ENCODE peak calls at places on chromosome 9, in eight cellular contexts. One of them, this sample, is unnamed.

GRCh38 chr9:131809941-131810344 is 70.1 kb upstream of the RAPGEF1 start:
- DNase-seq in NCI-H1436 treated with DMSO at 0.1 percent for 48 hours: no peak
- DNase-seq in stomach: no peak
- DNase-seq in left lobe of liver: no peak
- DNase-seq in stimulated activated CD8-positive, alpha-beta memory T cell treated with anti-CD3 and anti-CD28 coated beads, Interleukin-4, amount 100 ng/mL, for 1 hour: no peak
- DNase-seq in RWPE1: peak
- DNase-seq in aorta: no peak
- DNase-seq in SHP77: no peak
- DNase-seq in this sample: no peak

GRCh38 chr9:127751269-127752054 is 16.4 kb upstream of the TOR2A start:
- DNase-seq in stomach: no peak
- DNase-seq in NCI-H1436 treated with DMSO at 0.1 percent for 48 hours: no peak
- DNase-seq in RWPE1: peak
- DNase-seq in SHP77: no peak
- DNase-seq in left lobe of liver: no peak
- DNase-seq in aorta: no peak
- DNase-seq in stimulated activated CD8-positive, alpha-beta memory T cell treated with anti-CD3 and anti-CD28 coated beads, Interleukin-4, amount 100 ng/mL, for 1 hour: no peak
- DNase-seq in this sample: no peak

GRCh38 chr9:4423207-4423610 is 67.1 kb upstream of the SLC1A1 start:
- DNase-seq in aorta: no peak
- DNase-seq in NCI-H1436 treated with DMSO at 0.1 percent for 48 hours: no peak
- DNase-seq in SHP77: no peak
- DNase-seq in stomach: no peak
- DNase-seq in left lobe of liver: no peak
- DNase-seq in RWPE1: no peak
- DNase-seq in stimulated activated CD8-positive, alpha-beta memory T cell treated with anti-CD3 and anti-CD28 coated beads, Interleukin-4, amount 100 ng/mL, for 1 hour: no peak
- DNase-seq in this sample: no peak

GRCh38 chr9:35140097-35140496 is 21.7 kb upstream of the UNC13B start:
- DNase-seq in stomach: no peak
- DNase-seq in SHP77: no peak
- DNase-seq in NCI-H1436 treated with DMSO at 0.1 percent for 48 hours: no peak
- DNase-seq in aorta: no peak
- DNase-seq in left lobe of liver: no peak
- DNase-seq in RWPE1: no peak
- DNase-seq in stimulated activated CD8-positive, alpha-beta memory T cell treated with anti-CD3 and anti-CD28 coated beads, Interleukin-4, amount 100 ng/mL, for 1 hour: no peak
- DNase-seq in this sample: no peak

GRCh38 chr9:120366646-120367019 is 213.3 kb downstream of the CDK5RAP2 start:
- DNase-seq in NCI-H1436 treated with DMSO at 0.1 percent for 48 hours: no peak
- DNase-seq in SHP77: no peak
- DNase-seq in RWPE1: peak
- DNase-seq in left lobe of liver: no peak
- DNase-seq in aorta: peak
- DNase-seq in stimulated activated CD8-positive, alpha-beta memory T cell treated with anti-CD3 and anti-CD28 coated beads, Interleukin-4, amount 100 ng/mL, for 1 hour: no peak
- DNase-seq in stomach: no peak
- DNase-seq in this sample: peak

GRCh38 chr9:71909887-71910601 is 949 bp downstream of the ABHD17B start:
- DNase-seq in SHP77: peak
- DNase-seq in NCI-H1436 treated with DMSO at 0.1 percent for 48 hours: no peak
- DNase-seq in stimulated activated CD8-positive, alpha-beta memory T cell treated with anti-CD3 and anti-CD28 coated beads, Interleukin-4, amount 100 ng/mL, for 1 hour: no peak
- DNase-seq in left lobe of liver: peak
- DNase-seq in aorta: peak
- DNase-seq in stomach: peak
- DNase-seq in RWPE1: peak
- DNase-seq in this sample: no peak

GRCh38 chr9:94909250-94909894 is 182.9 kb downstream of the AOPEP start:
- DNase-seq in SHP77: peak
- DNase-seq in NCI-H1436 treated with DMSO at 0.1 percent for 48 hours: no peak
- DNase-seq in left lobe of liver: no peak
- DNase-seq in stomach: no peak
- DNase-seq in aorta: no peak
- DNase-seq in stimulated activated CD8-positive, alpha-beta memory T cell treated with anti-CD3 and anti-CD28 coated beads, Interleukin-4, amount 100 ng/mL, for 1 hour: no peak
- DNase-seq in RWPE1: no peak
- DNase-seq in this sample: no peak

GRCh38 chr9:131113655-131114563 is 11.5 kb upstream of the NUP214 start:
- DNase-seq in stomach: no peak
- DNase-seq in stimulated activated CD8-positive, alpha-beta memory T cell treated with anti-CD3 and anti-CD28 coated beads, Interleukin-4, amount 100 ng/mL, for 1 hour: no peak
- DNase-seq in NCI-H1436 treated with DMSO at 0.1 percent for 48 hours: no peak
- DNase-seq in left lobe of liver: no peak
- DNase-seq in SHP77: no peak
- DNase-seq in RWPE1: no peak
- DNase-seq in aorta: no peak
- DNase-seq in this sample: no peak

GRCh38 chr9:6197330-6197729 is 18.3 kb upstream of the IL33 start:
- DNase-seq in SHP77: no peak
- DNase-seq in left lobe of liver: no peak
- DNase-seq in stomach: no peak
- DNase-seq in stimulated activated CD8-positive, alpha-beta memory T cell treated with anti-CD3 and anti-CD28 coated beads, Interleukin-4, amount 100 ng/mL, for 1 hour: no peak
- DNase-seq in aorta: no peak
- DNase-seq in RWPE1: no peak
- DNase-seq in NCI-H1436 treated with DMSO at 0.1 percent for 48 hours: no peak
- DNase-seq in this sample: peak

GRCh38 chr9:116027951-116028350 is 125.6 kb upstream of the PAPPA start:
- DNase-seq in SHP77: no peak
- DNase-seq in left lobe of liver: no peak
- DNase-seq in NCI-H1436 treated with DMSO at 0.1 percent for 48 hours: no peak
- DNase-seq in aorta: no peak
- DNase-seq in RWPE1: no peak
- DNase-seq in stimulated activated CD8-positive, alpha-beta memory T cell treated with anti-CD3 and anti-CD28 coated beads, Interleukin-4, amount 100 ng/mL, for 1 hour: no peak
- DNase-seq in stomach: no peak
- DNase-seq in this sample: no peak

GRCh38 chr9:7844283-7844682 is 44.7 kb upstream of the DMAC1 start:
- DNase-seq in stimulated activated CD8-positive, alpha-beta memory T cell treated with anti-CD3 and anti-CD28 coated beads, Interleukin-4, amount 100 ng/mL, for 1 hour: no peak
- DNase-seq in stomach: no peak
- DNase-seq in aorta: no peak
- DNase-seq in SHP77: no peak
- DNase-seq in RWPE1: no peak
- DNase-seq in left lobe of liver: no peak
- DNase-seq in NCI-H1436 treated with DMSO at 0.1 percent for 48 hours: no peak
- DNase-seq in this sample: no peak

GRCh38 chr9:89426389-89426961 is 71.4 kb downstream of the SEMA4D start:
- DNase-seq in SHP77: no peak
- DNase-seq in NCI-H1436 treated with DMSO at 0.1 percent for 48 hours: no peak
- DNase-seq in left lobe of liver: no peak
- DNase-seq in stomach: no peak
- DNase-seq in stimulated activated CD8-positive, alpha-beta memory T cell treated with anti-CD3 and anti-CD28 coated beads, Interleukin-4, amount 100 ng/mL, for 1 hour: no peak
- DNase-seq in RWPE1: no peak
- DNase-seq in aorta: peak
- DNase-seq in this sample: no peak

GRCh38 chr9:34124923-34125322 is 1.6 kb downstream of the DCAF12 start:
- DNase-seq in stimulated activated CD8-positive, alpha-beta memory T cell treated with anti-CD3 and anti-CD28 coated beads, Interleukin-4, amount 100 ng/mL, for 1 hour: no peak
- DNase-seq in RWPE1: peak
- DNase-seq in SHP77: no peak
- DNase-seq in aorta: no peak
- DNase-seq in left lobe of liver: no peak
- DNase-seq in stomach: no peak
- DNase-seq in NCI-H1436 treated with DMSO at 0.1 percent for 48 hours: no peak
- DNase-seq in this sample: no peak

GRCh38 chr9:70805953-70806352 is 315.5 kb downstream of the TRPM3 start:
- DNase-seq in RWPE1: no peak
- DNase-seq in stimulated activated CD8-positive, alpha-beta memory T cell treated with anti-CD3 and anti-CD28 coated beads, Interleukin-4, amount 100 ng/mL, for 1 hour: no peak
- DNase-seq in NCI-H1436 treated with DMSO at 0.1 percent for 48 hours: no peak
- DNase-seq in stomach: no peak
- DNase-seq in left lobe of liver: no peak
- DNase-seq in aorta: no peak
- DNase-seq in SHP77: no peak
- DNase-seq in this sample: no peak

GRCh38 chr9:135300346-135301141 is 179.0 kb upstream of the PPP1R26 start:
- DNase-seq in stomach: no peak
- DNase-seq in stimulated activated CD8-positive, alpha-beta memory T cell treated with anti-CD3 and anti-CD28 coated beads, Interleukin-4, amount 100 ng/mL, for 1 hour: no peak
- DNase-seq in RWPE1: no peak
- DNase-seq in NCI-H1436 treated with DMSO at 0.1 percent for 48 hours: no peak
- DNase-seq in left lobe of liver: peak
- DNase-seq in SHP77: no peak
- DNase-seq in aorta: no peak
- DNase-seq in this sample: no peak

GRCh38 chr9:114592356-114592755 is 4.8 kb downstream of the ATP6V1G1 start:
- DNase-seq in left lobe of liver: no peak
- DNase-seq in aorta: no peak
- DNase-seq in stomach: no peak
- DNase-seq in RWPE1: peak
- DNase-seq in NCI-H1436 treated with DMSO at 0.1 percent for 48 hours: no peak
- DNase-seq in SHP77: no peak
- DNase-seq in stimulated activated CD8-positive, alpha-beta memory T cell treated with anti-CD3 and anti-CD28 coated beads, Interleukin-4, amount 100 ng/mL, for 1 hour: no peak
- DNase-seq in this sample: no peak

GRCh38 chr9:83296123-83296522 is 233.2 kb upstream of the RASEF start:
- DNase-seq in stomach: no peak
- DNase-seq in RWPE1: no peak
- DNase-seq in NCI-H1436 treated with DMSO at 0.1 percent for 48 hours: no peak
- DNase-seq in stimulated activated CD8-positive, alpha-beta memory T cell treated with anti-CD3 and anti-CD28 coated beads, Interleukin-4, amount 100 ng/mL, for 1 hour: no peak
- DNase-seq in aorta: no peak
- DNase-seq in left lobe of liver: no peak
- DNase-seq in SHP77: no peak
- DNase-seq in this sample: no peak

GRCh38 chr9:129626944-129627297 is 958 bp downstream of the NTMT1 start:
- DNase-seq in NCI-H1436 treated with DMSO at 0.1 percent for 48 hours: no peak
- DNase-seq in stomach: no peak
- DNase-seq in SHP77: no peak
- DNase-seq in RWPE1: no peak
- DNase-seq in stimulated activated CD8-positive, alpha-beta memory T cell treated with anti-CD3 and anti-CD28 coated beads, Interleukin-4, amount 100 ng/mL, for 1 hour: no peak
- DNase-seq in left lobe of liver: no peak
- DNase-seq in aorta: no peak
- DNase-seq in this sample: no peak

GRCh38 chr9:109062543-109062942 is 49.2 kb upstream of the CTNNAL1 start:
- DNase-seq in stimulated activated CD8-positive, alpha-beta memory T cell treated with anti-CD3 and anti-CD28 coated beads, Interleukin-4, amount 100 ng/mL, for 1 hour: no peak
- DNase-seq in RWPE1: no peak
- DNase-seq in left lobe of liver: no peak
- DNase-seq in NCI-H1436 treated with DMSO at 0.1 percent for 48 hours: no peak
- DNase-seq in aorta: no peak
- DNase-seq in SHP77: no peak
- DNase-seq in stomach: no peak
- DNase-seq in this sample: no peak

GRCh38 chr9:37953204-37953774 is 49.4 kb upstream of the SLC25A51 start:
- DNase-seq in stomach: no peak
- DNase-seq in RWPE1: no peak
- DNase-seq in SHP77: no peak
- DNase-seq in stimulated activated CD8-positive, alpha-beta memory T cell treated with anti-CD3 and anti-CD28 coated beads, Interleukin-4, amount 100 ng/mL, for 1 hour: no peak
- DNase-seq in left lobe of liver: no peak
- DNase-seq in aorta: no peak
- DNase-seq in NCI-H1436 treated with DMSO at 0.1 percent for 48 hours: no peak
- DNase-seq in this sample: no peak

GRCh38 chr9:93262537-93263310 is 78.8 kb downstream of the WNK2 start:
- DNase-seq in RWPE1: no peak
- DNase-seq in NCI-H1436 treated with DMSO at 0.1 percent for 48 hours: no peak
- DNase-seq in SHP77: peak
- DNase-seq in stimulated activated CD8-positive, alpha-beta memory T cell treated with anti-CD3 and anti-CD28 coated beads, Interleukin-4, amount 100 ng/mL, for 1 hour: no peak
- DNase-seq in stomach: peak
- DNase-seq in aorta: no peak
- DNase-seq in left lobe of liver: peak
- DNase-seq in this sample: no peak

GRCh38 chr9:135037521-135038250 is 49.8 kb upstream of the OLFM1 start:
- DNase-seq in left lobe of liver: peak
- DNase-seq in RWPE1: no peak
- DNase-seq in aorta: no peak
- DNase-seq in SHP77: no peak
- DNase-seq in stomach: peak
- DNase-seq in stimulated activated CD8-positive, alpha-beta memory T cell treated with anti-CD3 and anti-CD28 coated beads, Interleukin-4, amount 100 ng/mL, for 1 hour: no peak
- DNase-seq in NCI-H1436 treated with DMSO at 0.1 percent for 48 hours: no peak
- DNase-seq in this sample: no peak

GRCh38 chr9:5870691-5871090 is 20.0 kb upstream of the MLANA start:
- DNase-seq in NCI-H1436 treated with DMSO at 0.1 percent for 48 hours: no peak
- DNase-seq in stomach: peak
- DNase-seq in stimulated activated CD8-positive, alpha-beta memory T cell treated with anti-CD3 and anti-CD28 coated beads, Interleukin-4, amount 100 ng/mL, for 1 hour: no peak
- DNase-seq in left lobe of liver: no peak
- DNase-seq in RWPE1: no peak
- DNase-seq in aorta: no peak
- DNase-seq in SHP77: peak
- DNase-seq in this sample: peak

GRCh38 chr9:76181020-76181641 is 213.1 kb downstream of the RFK start:
- DNase-seq in aorta: no peak
- DNase-seq in SHP77: no peak
- DNase-seq in stomach: no peak
- DNase-seq in left lobe of liver: no peak
- DNase-seq in RWPE1: peak
- DNase-seq in stimulated activated CD8-positive, alpha-beta memory T cell treated with anti-CD3 and anti-CD28 coated beads, Interleukin-4, amount 100 ng/mL, for 1 hour: no peak
- DNase-seq in NCI-H1436 treated with DMSO at 0.1 percent for 48 hours: no peak
- DNase-seq in this sample: no peak

GRCh38 chr9:124360277-124360676 is 55.0 kb downstream of the PSMB7 start:
- DNase-seq in NCI-H1436 treated with DMSO at 0.1 percent for 48 hours: no peak
- DNase-seq in stomach: no peak
- DNase-seq in SHP77: no peak
- DNase-seq in RWPE1: no peak
- DNase-seq in aorta: no peak
- DNase-seq in left lobe of liver: no peak
- DNase-seq in stimulated activated CD8-positive, alpha-beta memory T cell treated with anti-CD3 and anti-CD28 coated beads, Interleukin-4, amount 100 ng/mL, for 1 hour: no peak
- DNase-seq in this sample: no peak

GRCh38 chr9:16154570-16155078 is 601.8 kb downstream of the CCDC171 start:
- DNase-seq in stomach: peak
- DNase-seq in aorta: no peak
- DNase-seq in RWPE1: no peak
- DNase-seq in SHP77: peak
- DNase-seq in stimulated activated CD8-positive, alpha-beta memory T cell treated with anti-CD3 and anti-CD28 coated beads, Interleukin-4, amount 100 ng/mL, for 1 hour: no peak
- DNase-seq in NCI-H1436 treated with DMSO at 0.1 percent for 48 hours: no peak
- DNase-seq in left lobe of liver: no peak
- DNase-seq in this sample: no peak

GRCh38 chr9:121075251-121076036 is 689 bp downstream of the CNTRL start:
- DNase-seq in stimulated activated CD8-positive, alpha-beta memory T cell treated with anti-CD3 and anti-CD28 coated beads, Interleukin-4, amount 100 ng/mL, for 1 hour: no peak
- DNase-seq in stomach: no peak
- DNase-seq in SHP77: no peak
- DNase-seq in NCI-H1436 treated with DMSO at 0.1 percent for 48 hours: no peak
- DNase-seq in aorta: no peak
- DNase-seq in left lobe of liver: no peak
- DNase-seq in RWPE1: no peak
- DNase-seq in this sample: peak

This sample was measured in COLO829.